ENCODE peak calls at places on chromosomes 12 and 14, in ten cellular contexts. One of them, this sample, is unnamed.

GRCh38 chr12:29572938-29573337 is 75.5 kb upstream of the OVCH1 start:
- DNase-seq in sigmoid colon: no peak
- DNase-seq in AG20443: no peak
- DNase-seq in pons: no peak
- DNase-seq in fibroblast of lung: no peak
- DNase-seq in CD8-positive, alpha-beta memory T cell: no peak
- DNase-seq in MCF 10A: no peak
- DNase-seq in K562: no peak
- DNase-seq in pancreas: no peak
- DNase-seq in BJ: no peak
- DNase-seq in this sample: no peak

GRCh38 chr12:59067068-59067467 is 146.8 kb upstream of the LRIG3 start:
- DNase-seq in sigmoid colon: no peak
- DNase-seq in AG20443: peak; percentile 51
- DNase-seq in pons: no peak
- DNase-seq in fibroblast of lung: peak; percentile 97
- DNase-seq in CD8-positive, alpha-beta memory T cell: no peak
- DNase-seq in MCF 10A: no peak
- DNase-seq in K562: no peak
- DNase-seq in pancreas: no peak
- DNase-seq in BJ: peak; percentile 35
- DNase-seq in this sample: no peak

GRCh38 chr12:103680591-103681065 is 93.6 kb downstream of the STAB2 start:
- DNase-seq in sigmoid colon: no peak
- DNase-seq in AG20443: no peak
- DNase-seq in pons: no peak
- DNase-seq in fibroblast of lung: peak; percentile 97
- DNase-seq in CD8-positive, alpha-beta memory T cell: no peak
- DNase-seq in MCF 10A: no peak
- DNase-seq in K562: peak; percentile 23
- DNase-seq in pancreas: no peak
- DNase-seq in BJ: no peak
- DNase-seq in this sample: no peak

GRCh38 chr12:103841690-103842584 is 903 bp upstream of the NT5DC3 start:
- DNase-seq in sigmoid colon: peak; percentile 83
- DNase-seq in AG20443: peak; percentile 76
- DNase-seq in pons: no peak
- DNase-seq in fibroblast of lung: peak; percentile 92
- DNase-seq in CD8-positive, alpha-beta memory T cell: peak; percentile 18
- DNase-seq in MCF 10A: peak; percentile 99
- DNase-seq in K562: peak; percentile 72
- DNase-seq in pancreas: peak; percentile 64
- DNase-seq in BJ: peak; percentile 83
- DNase-seq in this sample: peak; percentile 88

GRCh38 chr12:51798507-51798906 is 50.0 kb downstream of the FIGNL2 start:
- DNase-seq in sigmoid colon: no peak
- DNase-seq in AG20443: no peak
- DNase-seq in pons: no peak
- DNase-seq in fibroblast of lung: no peak
- DNase-seq in CD8-positive, alpha-beta memory T cell: no peak
- DNase-seq in MCF 10A: no peak
- DNase-seq in K562: no peak
- DNase-seq in pancreas: no peak
- DNase-seq in BJ: no peak
- DNase-seq in this sample: no peak

GRCh38 chr14:71372411-71372838 is 465.2 kb downstream of the PCNX1 start:
- DNase-seq in sigmoid colon: no peak
- DNase-seq in AG20443: peak; percentile 22
- DNase-seq in pons: no peak
- DNase-seq in fibroblast of lung: peak; percentile 87
- DNase-seq in CD8-positive, alpha-beta memory T cell: no peak
- DNase-seq in MCF 10A: peak; percentile 92
- DNase-seq in K562: no peak
- DNase-seq in pancreas: no peak
- DNase-seq in BJ: no peak
- DNase-seq in this sample: no peak

GRCh38 chr14:23307146-23307447 is 464 bp downstream of the BCL2L2 start:
- DNase-seq in sigmoid colon: no peak
- DNase-seq in AG20443: no peak
- DNase-seq in pons: peak; percentile 24
- DNase-seq in fibroblast of lung: no peak
- DNase-seq in CD8-positive, alpha-beta memory T cell: no peak
- DNase-seq in MCF 10A: no peak
- DNase-seq in K562: no peak
- DNase-seq in pancreas: no peak
- DNase-seq in BJ: no peak
- DNase-seq in this sample: no peak

GRCh38 chr12:14843425-14843887 is at the start of gene ART4:
- DNase-seq in sigmoid colon: no peak
- DNase-seq in AG20443: no peak
- DNase-seq in pons: no peak
- DNase-seq in fibroblast of lung: no peak
- DNase-seq in CD8-positive, alpha-beta memory T cell: no peak
- DNase-seq in MCF 10A: no peak
- DNase-seq in K562: peak; percentile 58
- DNase-seq in pancreas: no peak
- DNase-seq in BJ: no peak
- DNase-seq in this sample: peak; percentile 84

GRCh38 chr12:65965358-65965757 is 141.1 kb downstream of the HMGA2 start:
- DNase-seq in sigmoid colon: no peak
- DNase-seq in AG20443: no peak
- DNase-seq in pons: no peak
- DNase-seq in fibroblast of lung: peak; percentile 93
- DNase-seq in CD8-positive, alpha-beta memory T cell: no peak
- DNase-seq in MCF 10A: no peak
- DNase-seq in K562: no peak
- DNase-seq in pancreas: no peak
- DNase-seq in BJ: peak; percentile 78
- DNase-seq in this sample: no peak

GRCh38 chr12:116130431-116130830 is 147.1 kb downstream of the MED13L start:
- DNase-seq in sigmoid colon: no peak
- DNase-seq in AG20443: peak; percentile 29
- DNase-seq in pons: peak; percentile 59
- DNase-seq in fibroblast of lung: peak; percentile 83
- DNase-seq in CD8-positive, alpha-beta memory T cell: no peak
- DNase-seq in MCF 10A: no peak
- DNase-seq in K562: no peak
- DNase-seq in pancreas: no peak
- DNase-seq in BJ: no peak
- DNase-seq in this sample: no peak

GRCh38 chr14:64701660-64702059 is 2.6 kb upstream of the PLEKHG3 start:
- DNase-seq in sigmoid colon: peak; percentile 1
- DNase-seq in AG20443: no peak
- DNase-seq in pons: peak; percentile 86
- DNase-seq in fibroblast of lung: no peak
- DNase-seq in CD8-positive, alpha-beta memory T cell: no peak
- DNase-seq in MCF 10A: no peak
- DNase-seq in K562: no peak
- DNase-seq in pancreas: no peak
- DNase-seq in BJ: no peak
- DNase-seq in this sample: no peak

GRCh38 chr14:33477752-33478151 is 473.1 kb downstream of the EGLN3 start:
- DNase-seq in sigmoid colon: no peak
- DNase-seq in AG20443: no peak
- DNase-seq in pons: peak; percentile 67
- DNase-seq in fibroblast of lung: peak; percentile 37
- DNase-seq in CD8-positive, alpha-beta memory T cell: no peak
- DNase-seq in MCF 10A: no peak
- DNase-seq in K562: no peak
- DNase-seq in pancreas: no peak
- DNase-seq in BJ: no peak
- DNase-seq in this sample: no peak

GRCh38 chr12:78181544-78182162 is 351.0 kb downstream of the NAV3 start:
- DNase-seq in sigmoid colon: no peak
- DNase-seq in AG20443: no peak
- DNase-seq in pons: peak; percentile 19
- DNase-seq in fibroblast of lung: no peak
- DNase-seq in CD8-positive, alpha-beta memory T cell: no peak
- DNase-seq in MCF 10A: peak; percentile 52
- DNase-seq in K562: no peak
- DNase-seq in pancreas: no peak
- DNase-seq in BJ: no peak
- DNase-seq in this sample: no peak

GRCh38 chr12:62370189-62370588 is 96.4 kb upstream of the MON2 start:
- DNase-seq in sigmoid colon: no peak
- DNase-seq in AG20443: no peak
- DNase-seq in pons: no peak
- DNase-seq in fibroblast of lung: no peak
- DNase-seq in CD8-positive, alpha-beta memory T cell: no peak
- DNase-seq in MCF 10A: no peak
- DNase-seq in K562: no peak
- DNase-seq in pancreas: no peak
- DNase-seq in BJ: no peak
- DNase-seq in this sample: no peak

GRCh38 chr12:16076553-16076952 is 165.4 kb downstream of the DERA start:
- DNase-seq in sigmoid colon: no peak
- DNase-seq in AG20443: peak; percentile 29
- DNase-seq in pons: peak; percentile 35
- DNase-seq in fibroblast of lung: no peak
- DNase-seq in CD8-positive, alpha-beta memory T cell: no peak
- DNase-seq in MCF 10A: peak; percentile 69
- DNase-seq in K562: no peak
- DNase-seq in pancreas: no peak
- DNase-seq in BJ: no peak
- DNase-seq in this sample: no peak

GRCh38 chr12:8123124-8123888 is at the start of gene CLEC4A:
- DNase-seq in sigmoid colon: no peak
- DNase-seq in AG20443: no peak
- DNase-seq in pons: peak; percentile 70
- DNase-seq in fibroblast of lung: no peak
- DNase-seq in CD8-positive, alpha-beta memory T cell: no peak
- DNase-seq in MCF 10A: no peak
- DNase-seq in K562: no peak
- DNase-seq in pancreas: no peak
- DNase-seq in BJ: no peak
- DNase-seq in this sample: no peak

GRCh38 chr12:48380596-48380995 is 29.9 kb upstream of the ZNF641 start:
- DNase-seq in sigmoid colon: no peak
- DNase-seq in AG20443: no peak
- DNase-seq in pons: no peak
- DNase-seq in fibroblast of lung: no peak
- DNase-seq in CD8-positive, alpha-beta memory T cell: no peak
- DNase-seq in MCF 10A: no peak
- DNase-seq in K562: no peak
- DNase-seq in pancreas: no peak
- DNase-seq in BJ: no peak
- DNase-seq in this sample: no peak

GRCh38 chr14:96735509-96735908 is 61.7 kb upstream of the VRK1 start:
- DNase-seq in sigmoid colon: no peak
- DNase-seq in AG20443: no peak
- DNase-seq in pons: no peak
- DNase-seq in fibroblast of lung: no peak
- DNase-seq in CD8-positive, alpha-beta memory T cell: no peak
- DNase-seq in MCF 10A: peak; percentile 3
- DNase-seq in K562: no peak
- DNase-seq in pancreas: no peak
- DNase-seq in BJ: no peak
- DNase-seq in this sample: no peak

GRCh38 chr14:50340945-50341344 is 28.8 kb downstream of the DMAC2L start:
- DNase-seq in sigmoid colon: no peak
- DNase-seq in AG20443: no peak
- DNase-seq in pons: no peak
- DNase-seq in fibroblast of lung: no peak
- DNase-seq in CD8-positive, alpha-beta memory T cell: no peak
- DNase-seq in MCF 10A: no peak
- DNase-seq in K562: no peak
- DNase-seq in pancreas: no peak
- DNase-seq in BJ: no peak
- DNase-seq in this sample: no peak

GRCh38 chr14:64704145-64704742 is at the start of gene PLEKHG3:
- DNase-seq in sigmoid colon: peak; percentile 93
- DNase-seq in AG20443: peak; percentile 89
- DNase-seq in pons: peak; percentile 69
- DNase-seq in fibroblast of lung: peak; percentile 85
- DNase-seq in CD8-positive, alpha-beta memory T cell: no peak
- DNase-seq in MCF 10A: peak; percentile 80
- DNase-seq in K562: peak; percentile 17
- DNase-seq in pancreas: peak; percentile 90
- DNase-seq in BJ: no peak
- DNase-seq in this sample: peak; percentile 90

GRCh38 chr14:97442363-97442762 is 645.2 kb downstream of the VRK1 start:
- DNase-seq in sigmoid colon: no peak
- DNase-seq in AG20443: no peak
- DNase-seq in pons: no peak
- DNase-seq in fibroblast of lung: no peak
- DNase-seq in CD8-positive, alpha-beta memory T cell: no peak
- DNase-seq in MCF 10A: no peak
- DNase-seq in K562: no peak
- DNase-seq in pancreas: no peak
- DNase-seq in BJ: no peak
- DNase-seq in this sample: no peak

GRCh38 chr12:12885060-12885792 is 6.1 kb upstream of the GPRC5A start:
- DNase-seq in sigmoid colon: no peak
- DNase-seq in AG20443: no peak
- DNase-seq in pons: no peak
- DNase-seq in fibroblast of lung: peak; percentile 41
- DNase-seq in CD8-positive, alpha-beta memory T cell: no peak
- DNase-seq in MCF 10A: no peak
- DNase-seq in K562: no peak
- DNase-seq in pancreas: no peak
- DNase-seq in BJ: no peak
- DNase-seq in this sample: no peak

GRCh38 chr14:76169776-76170175 is 18.1 kb downstream of the GPATCH2L start:
- DNase-seq in sigmoid colon: no peak
- DNase-seq in AG20443: no peak
- DNase-seq in pons: no peak
- DNase-seq in fibroblast of lung: no peak
- DNase-seq in CD8-positive, alpha-beta memory T cell: no peak
- DNase-seq in MCF 10A: no peak
- DNase-seq in K562: no peak
- DNase-seq in pancreas: no peak
- DNase-seq in BJ: no peak
- DNase-seq in this sample: no peak

GRCh38 chr12:3752741-3753486 is at the start of gene CRACR2A:
- DNase-seq in sigmoid colon: peak; percentile 80
- DNase-seq in AG20443: peak; percentile 92
- DNase-seq in pons: no peak
- DNase-seq in fibroblast of lung: peak; percentile 68
- DNase-seq in CD8-positive, alpha-beta memory T cell: peak; percentile 90
- DNase-seq in MCF 10A: no peak
- DNase-seq in K562: peak; percentile 84
- DNase-seq in pancreas: peak; percentile 67
- DNase-seq in BJ: no peak
- DNase-seq in this sample: peak; percentile 98

GRCh38 chr12:62817556-62818271 is 117.2 kb downstream of the PPM1H start:
- DNase-seq in sigmoid colon: no peak
- DNase-seq in AG20443: no peak
- DNase-seq in pons: peak; percentile 80
- DNase-seq in fibroblast of lung: peak; percentile 87
- DNase-seq in CD8-positive, alpha-beta memory T cell: no peak
- DNase-seq in MCF 10A: peak; percentile 42
- DNase-seq in K562: peak; percentile 32
- DNase-seq in pancreas: no peak
- DNase-seq in BJ: no peak
- DNase-seq in this sample: no peak

GRCh38 chr12:50924439-50925341 is 27.7 kb upstream of the HIGD1C start:
- DNase-seq in sigmoid colon: peak; percentile 98
- DNase-seq in AG20443: peak; percentile 80
- DNase-seq in pons: peak; percentile 97
- DNase-seq in fibroblast of lung: peak; percentile 91
- DNase-seq in CD8-positive, alpha-beta memory T cell: peak; percentile 50
- DNase-seq in MCF 10A: peak; percentile 97
- DNase-seq in K562: peak; percentile 89
- DNase-seq in pancreas: peak; percentile 94
- DNase-seq in BJ: peak; percentile 44
- DNase-seq in this sample: peak; percentile 83

GRCh38 chr14:50928002-50928635 is 16.2 kb downstream of the PYGL start:
- DNase-seq in sigmoid colon: no peak
- DNase-seq in AG20443: peak; percentile 89
- DNase-seq in pons: peak; percentile 62
- DNase-seq in fibroblast of lung: peak; percentile 98
- DNase-seq in CD8-positive, alpha-beta memory T cell: no peak
- DNase-seq in MCF 10A: peak; percentile 49
- DNase-seq in K562: no peak
- DNase-seq in pancreas: no peak
- DNase-seq in BJ: peak; percentile 48
- DNase-seq in this sample: no peak

GRCh38 chr12:11758838-11759509 is 109.5 kb downstream of the ETV6 start:
- DNase-seq in sigmoid colon: no peak
- DNase-seq in AG20443: no peak
- DNase-seq in pons: peak; percentile 45
- DNase-seq in fibroblast of lung: peak; percentile 60
- DNase-seq in CD8-positive, alpha-beta memory T cell: no peak
- DNase-seq in MCF 10A: no peak
- DNase-seq in K562: no peak
- DNase-seq in pancreas: no peak
- DNase-seq in BJ: no peak
- DNase-seq in this sample: peak; percentile 82